ENCODE peak calls at places on chromosomes 11 and 22, in ten cellular contexts. One of them, this sample, is unnamed.

GRCh38 chr11:44538375-44539054 is 26.9 kb upstream of the CD82 start:
- DNase-seq in PC-3: peak; percentile 73
- DNase-seq in gastrocnemius medialis: peak; percentile 52
- DNase-seq in thoracic aorta: peak; percentile 22
- DNase-seq in CD4-positive, CD25-positive, alpha-beta regulatory T cell: peak; percentile 70
- DNase-seq in endodermal cell: peak; percentile 96
- DNase-seq in CD4-positive, alpha-beta memory T cell: peak; percentile 70
- DNase-seq in neuronal stem cell: peak; percentile 79
- DNase-seq in naive thymus-derived CD4-positive, alpha-beta T cell: peak; percentile 65
- DNase-seq in neural progenitor cell: peak; percentile 86
- DNase-seq in this sample: peak; percentile 68

GRCh38 chr11:93540337-93540736 is 2.9 kb downstream of the SMCO4 start:
- DNase-seq in neural progenitor cell: no peak
- DNase-seq in PC-3: no peak
- DNase-seq in thoracic aorta: no peak
- DNase-seq in naive thymus-derived CD4-positive, alpha-beta T cell: no peak
- DNase-seq in CD4-positive, alpha-beta memory T cell: no peak
- DNase-seq in CD4-positive, CD25-positive, alpha-beta regulatory T cell: no peak
- DNase-seq in gastrocnemius medialis: no peak
- DNase-seq in endodermal cell: no peak
- DNase-seq in neuronal stem cell: no peak
- DNase-seq in this sample: no peak

GRCh38 chr11:72191961-72192381 is at the start of gene FOLR1:
- DNase-seq in CD4-positive, alpha-beta memory T cell: no peak
- DNase-seq in neuronal stem cell: peak; percentile 14
- DNase-seq in CD4-positive, CD25-positive, alpha-beta regulatory T cell: no peak
- DNase-seq in PC-3: peak; percentile 44
- DNase-seq in neural progenitor cell: peak; percentile 56
- DNase-seq in naive thymus-derived CD4-positive, alpha-beta T cell: no peak
- DNase-seq in endodermal cell: peak; percentile 71
- DNase-seq in gastrocnemius medialis: no peak
- DNase-seq in thoracic aorta: no peak
- DNase-seq in this sample: no peak

GRCh38 chr11:113896156-113896879 is 8.3 kb upstream of the HTR3B start:
- DNase-seq in PC-3: peak; percentile 56
- DNase-seq in endodermal cell: peak; percentile 80
- DNase-seq in naive thymus-derived CD4-positive, alpha-beta T cell: peak; percentile 37
- DNase-seq in gastrocnemius medialis: no peak
- DNase-seq in neuronal stem cell: no peak
- DNase-seq in thoracic aorta: no peak
- DNase-seq in neural progenitor cell: peak; percentile 69
- DNase-seq in CD4-positive, alpha-beta memory T cell: peak; percentile 39
- DNase-seq in CD4-positive, CD25-positive, alpha-beta regulatory T cell: peak; percentile 45
- DNase-seq in this sample: no peak

GRCh38 chr11:78190374-78190773 is 1.7 kb downstream of the USP35 start:
- DNase-seq in gastrocnemius medialis: no peak
- DNase-seq in neural progenitor cell: no peak
- DNase-seq in neuronal stem cell: no peak
- DNase-seq in thoracic aorta: no peak
- DNase-seq in endodermal cell: no peak
- DNase-seq in CD4-positive, alpha-beta memory T cell: no peak
- DNase-seq in CD4-positive, CD25-positive, alpha-beta regulatory T cell: no peak
- DNase-seq in PC-3: no peak
- DNase-seq in naive thymus-derived CD4-positive, alpha-beta T cell: no peak
- DNase-seq in this sample: no peak

GRCh38 chr22:46393791-46394333 is 58.3 kb downstream of the TRMU start:
- DNase-seq in neural progenitor cell: no peak
- DNase-seq in thoracic aorta: no peak
- DNase-seq in endodermal cell: no peak
- DNase-seq in naive thymus-derived CD4-positive, alpha-beta T cell: no peak
- DNase-seq in gastrocnemius medialis: no peak
- DNase-seq in CD4-positive, CD25-positive, alpha-beta regulatory T cell: no peak
- DNase-seq in neuronal stem cell: no peak
- DNase-seq in PC-3: no peak
- DNase-seq in CD4-positive, alpha-beta memory T cell: no peak
- DNase-seq in this sample: no peak

GRCh38 chr11:11451501-11452005 is 98.5 kb upstream of the CSNK2A3 start:
- DNase-seq in thoracic aorta: no peak
- DNase-seq in naive thymus-derived CD4-positive, alpha-beta T cell: no peak
- DNase-seq in PC-3: peak; percentile 10
- DNase-seq in gastrocnemius medialis: no peak
- DNase-seq in neural progenitor cell: no peak
- DNase-seq in neuronal stem cell: no peak
- DNase-seq in CD4-positive, CD25-positive, alpha-beta regulatory T cell: no peak
- DNase-seq in endodermal cell: no peak
- DNase-seq in CD4-positive, alpha-beta memory T cell: no peak
- DNase-seq in this sample: no peak

GRCh38 chr11:130473056-130473794 is 24.8 kb downstream of the ADAMTS15 start:
- DNase-seq in PC-3: no peak
- DNase-seq in neural progenitor cell: no peak
- DNase-seq in endodermal cell: no peak
- DNase-seq in neuronal stem cell: no peak
- DNase-seq in CD4-positive, CD25-positive, alpha-beta regulatory T cell: no peak
- DNase-seq in CD4-positive, alpha-beta memory T cell: no peak
- DNase-seq in thoracic aorta: no peak
- DNase-seq in naive thymus-derived CD4-positive, alpha-beta T cell: no peak
- DNase-seq in gastrocnemius medialis: no peak
- DNase-seq in this sample: no peak

GRCh38 chr11:124759268-124760204 is 2.6 kb downstream of the ESAM start:
- DNase-seq in PC-3: no peak
- DNase-seq in thoracic aorta: no peak
- DNase-seq in endodermal cell: peak; percentile 70
- DNase-seq in CD4-positive, alpha-beta memory T cell: no peak
- DNase-seq in CD4-positive, CD25-positive, alpha-beta regulatory T cell: no peak
- DNase-seq in neuronal stem cell: no peak
- DNase-seq in neural progenitor cell: peak; percentile 62
- DNase-seq in naive thymus-derived CD4-positive, alpha-beta T cell: no peak
- DNase-seq in gastrocnemius medialis: no peak
- DNase-seq in this sample: no peak

GRCh38 chr11:22477312-22477711 is 139.1 kb downstream of the SLC17A6 start:
- DNase-seq in PC-3: no peak
- DNase-seq in gastrocnemius medialis: no peak
- DNase-seq in CD4-positive, alpha-beta memory T cell: no peak
- DNase-seq in naive thymus-derived CD4-positive, alpha-beta T cell: no peak
- DNase-seq in CD4-positive, CD25-positive, alpha-beta regulatory T cell: no peak
- DNase-seq in neural progenitor cell: no peak
- DNase-seq in thoracic aorta: no peak
- DNase-seq in neuronal stem cell: no peak
- DNase-seq in endodermal cell: no peak
- DNase-seq in this sample: no peak

GRCh38 chr11:130403301-130403804 is 25.1 kb downstream of the ADAMTS8 start:
- DNase-seq in naive thymus-derived CD4-positive, alpha-beta T cell: no peak
- DNase-seq in endodermal cell: peak; percentile 69
- DNase-seq in CD4-positive, alpha-beta memory T cell: no peak
- DNase-seq in neuronal stem cell: no peak
- DNase-seq in neural progenitor cell: no peak
- DNase-seq in gastrocnemius medialis: no peak
- DNase-seq in CD4-positive, CD25-positive, alpha-beta regulatory T cell: no peak
- DNase-seq in thoracic aorta: peak; percentile 63
- DNase-seq in PC-3: peak; percentile 87
- DNase-seq in this sample: no peak

GRCh38 chr11:93219440-93219839 is 21.6 kb upstream of the SLC36A4 start:
- DNase-seq in CD4-positive, CD25-positive, alpha-beta regulatory T cell: no peak
- DNase-seq in thoracic aorta: no peak
- DNase-seq in CD4-positive, alpha-beta memory T cell: no peak
- DNase-seq in neuronal stem cell: no peak
- DNase-seq in naive thymus-derived CD4-positive, alpha-beta T cell: no peak
- DNase-seq in endodermal cell: no peak
- DNase-seq in PC-3: no peak
- DNase-seq in neural progenitor cell: no peak
- DNase-seq in gastrocnemius medialis: no peak
- DNase-seq in this sample: no peak

GRCh38 chr11:127003260-127003981 is 2.9 kb upstream of the KIRREL3 start:
- DNase-seq in endodermal cell: peak; percentile 94
- DNase-seq in neural progenitor cell: peak; percentile 94
- DNase-seq in thoracic aorta: no peak
- DNase-seq in neuronal stem cell: peak; percentile 79
- DNase-seq in naive thymus-derived CD4-positive, alpha-beta T cell: no peak
- DNase-seq in CD4-positive, CD25-positive, alpha-beta regulatory T cell: no peak
- DNase-seq in CD4-positive, alpha-beta memory T cell: no peak
- DNase-seq in gastrocnemius medialis: no peak
- DNase-seq in PC-3: no peak
- DNase-seq in this sample: no peak

GRCh38 chr22:26927841-26928240 is 270.5 kb downstream of the MIAT start:
- DNase-seq in gastrocnemius medialis: no peak
- DNase-seq in neural progenitor cell: no peak
- DNase-seq in CD4-positive, alpha-beta memory T cell: no peak
- DNase-seq in naive thymus-derived CD4-positive, alpha-beta T cell: no peak
- DNase-seq in CD4-positive, CD25-positive, alpha-beta regulatory T cell: no peak
- DNase-seq in thoracic aorta: no peak
- DNase-seq in PC-3: no peak
- DNase-seq in neuronal stem cell: no peak
- DNase-seq in endodermal cell: no peak
- DNase-seq in this sample: no peak

GRCh38 chr11:9862981-9863380 is 199.1 kb downstream of the SWAP70 start:
- DNase-seq in neural progenitor cell: no peak
- DNase-seq in neuronal stem cell: no peak
- DNase-seq in PC-3: no peak
- DNase-seq in thoracic aorta: no peak
- DNase-seq in endodermal cell: peak; percentile 57
- DNase-seq in CD4-positive, alpha-beta memory T cell: no peak
- DNase-seq in gastrocnemius medialis: no peak
- DNase-seq in naive thymus-derived CD4-positive, alpha-beta T cell: no peak
- DNase-seq in CD4-positive, CD25-positive, alpha-beta regulatory T cell: no peak
- DNase-seq in this sample: no peak

DNA sequence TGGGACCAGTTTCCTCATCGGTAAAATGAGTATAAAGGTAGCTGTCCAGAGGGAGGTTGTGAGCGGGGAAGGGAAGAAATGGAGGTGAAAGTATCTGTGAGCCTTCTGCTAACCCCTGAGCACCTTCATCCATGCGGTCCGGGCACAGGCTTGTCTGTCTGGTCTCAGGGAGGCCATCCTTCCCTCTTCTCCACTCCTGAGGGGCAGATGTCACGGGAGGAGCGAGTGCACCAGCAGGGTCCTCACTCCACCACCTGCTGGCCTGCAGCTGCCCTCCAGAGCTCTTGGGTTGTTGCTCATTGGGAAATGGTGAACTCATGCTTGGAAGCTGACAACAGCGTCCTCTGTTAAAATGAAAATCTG is 33.8 kb upstream of the WNT11 start:
- DNase-seq in neuronal stem cell: no peak
- DNase-seq in thoracic aorta: no peak
- DNase-seq in naive thymus-derived CD4-positive, alpha-beta T cell: no peak
- DNase-seq in PC-3: no peak
- DNase-seq in neural progenitor cell: no peak
- DNase-seq in CD4-positive, alpha-beta memory T cell: no peak
- DNase-seq in CD4-positive, CD25-positive, alpha-beta regulatory T cell: no peak
- DNase-seq in gastrocnemius medialis: no peak
- DNase-seq in endodermal cell: no peak
- DNase-seq in this sample: no peak
- H3K9me3 ChIP-seq in neuronal stem cell: no peaks in the 10 kb centered on the region
- H3K9me3 ChIP-seq in thoracic aorta: no peaks in the 10 kb centered on the region
- H3K9me3 ChIP-seq in naive thymus-derived CD4-positive, alpha-beta T cell: no peaks in the 10 kb centered on the region
- H3K9me3 ChIP-seq in PC-3: no peaks in the 10 kb centered on the region
- H3K9me3 ChIP-seq in neural progenitor cell: no peaks in the 10 kb centered on the region
- H3K9me3 ChIP-seq in CD4-positive, alpha-beta memory T cell: no peaks in the 10 kb centered on the region
- H3K9me3 ChIP-seq in CD4-positive, CD25-positive, alpha-beta regulatory T cell: no peaks in the 10 kb centered on the region
- H3K9me3 ChIP-seq in gastrocnemius medialis: no peaks in the 10 kb centered on the region
- H3K9me3 ChIP-seq in endodermal cell: no peaks in the 10 kb centered on the region
- H3K9me3 ChIP-seq in this sample: no peaks in the 10 kb centered on the region

GRCh38 chr11:73493838-73494598 is 103.9 kb downstream of the FAM168A start:
- DNase-seq in endodermal cell: peak; percentile 88
- DNase-seq in neuronal stem cell: peak; percentile 39
- DNase-seq in CD4-positive, alpha-beta memory T cell: no peak
- DNase-seq in gastrocnemius medialis: peak; percentile 18
- DNase-seq in CD4-positive, CD25-positive, alpha-beta regulatory T cell: no peak
- DNase-seq in thoracic aorta: no peak
- DNase-seq in neural progenitor cell: peak; percentile 72
- DNase-seq in naive thymus-derived CD4-positive, alpha-beta T cell: no peak
- DNase-seq in PC-3: peak; percentile 94
- DNase-seq in this sample: no peak

GRCh38 chr11:73498343-73498742 is 99.6 kb downstream of the FAM168A start:
- DNase-seq in neuronal stem cell: no peak
- DNase-seq in CD4-positive, alpha-beta memory T cell: no peak
- DNase-seq in gastrocnemius medialis: no peak
- DNase-seq in thoracic aorta: no peak
- DNase-seq in PC-3: no peak
- DNase-seq in CD4-positive, CD25-positive, alpha-beta regulatory T cell: no peak
- DNase-seq in naive thymus-derived CD4-positive, alpha-beta T cell: no peak
- DNase-seq in neural progenitor cell: no peak
- DNase-seq in endodermal cell: peak; percentile 48
- DNase-seq in this sample: no peak

GRCh38 chr11:73496134-73496533 is 101.8 kb downstream of the FAM168A start:
- DNase-seq in gastrocnemius medialis: no peak
- DNase-seq in neuronal stem cell: no peak
- DNase-seq in neural progenitor cell: no peak
- DNase-seq in PC-3: no peak
- DNase-seq in CD4-positive, CD25-positive, alpha-beta regulatory T cell: no peak
- DNase-seq in naive thymus-derived CD4-positive, alpha-beta T cell: no peak
- DNase-seq in endodermal cell: no peak
- DNase-seq in CD4-positive, alpha-beta memory T cell: no peak
- DNase-seq in thoracic aorta: no peak
- DNase-seq in this sample: no peak
- H3K9me3 ChIP-seq in gastrocnemius medialis: no peaks in the 10 kb centered on the region
- H3K9me3 ChIP-seq in neuronal stem cell: no peaks in the 10 kb centered on the region
- H3K9me3 ChIP-seq in neural progenitor cell: no peaks in the 10 kb centered on the region
- H3K9me3 ChIP-seq in PC-3: no peaks in the 10 kb centered on the region
- H3K9me3 ChIP-seq in CD4-positive, CD25-positive, alpha-beta regulatory T cell: no peaks in the 10 kb centered on the region
- H3K9me3 ChIP-seq in naive thymus-derived CD4-positive, alpha-beta T cell: no peaks in the 10 kb centered on the region
- H3K9me3 ChIP-seq in endodermal cell: peaks cover 4% of the 10 kb centered on the region
- H3K9me3 ChIP-seq in CD4-positive, alpha-beta memory T cell: no peaks in the 10 kb centered on the region
- H3K9me3 ChIP-seq in thoracic aorta: no peaks in the 10 kb centered on the region
- H3K9me3 ChIP-seq in this sample: no peaks in the 10 kb centered on the region

DNA sequence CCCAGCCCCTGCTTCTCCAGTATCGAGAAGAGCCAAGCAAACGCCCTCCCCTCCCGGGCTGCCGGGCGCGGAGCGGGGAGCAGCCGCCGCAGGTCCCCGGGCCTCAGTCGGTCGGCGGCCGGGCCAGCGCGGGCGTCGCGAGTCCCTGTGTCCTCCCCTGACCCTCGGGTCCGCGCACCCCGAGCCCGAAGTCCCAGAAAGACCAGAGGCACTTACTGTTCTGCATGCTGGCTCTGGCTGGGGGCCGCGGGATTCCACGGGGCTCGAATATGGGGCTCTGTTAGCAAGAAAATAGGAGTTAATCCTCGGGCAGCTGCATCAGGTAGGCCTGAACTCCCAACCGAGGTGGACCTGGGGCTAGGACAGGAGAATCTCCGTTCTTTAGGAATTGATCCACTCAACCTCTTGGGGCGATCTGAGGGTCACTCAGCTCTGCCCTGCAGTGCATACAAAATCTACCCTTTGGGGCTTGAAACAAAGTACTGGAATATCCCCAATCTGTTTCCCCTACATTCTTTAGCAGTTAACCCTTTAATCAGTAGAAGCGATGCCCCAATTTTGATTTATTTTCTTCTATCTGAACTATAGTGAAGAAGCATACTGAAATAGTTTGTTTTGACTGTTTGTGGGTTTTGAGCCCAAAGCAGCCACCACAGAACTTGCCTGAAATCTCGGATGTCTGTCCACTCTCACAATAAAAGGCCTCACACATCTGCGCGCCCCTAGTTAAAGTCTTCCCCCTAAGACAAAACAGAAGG is 4.8 kb downstream of the PAX6 start:
- DNase-seq in CD4-positive, alpha-beta memory T cell: no peak
- DNase-seq in neuronal stem cell: no peak
- DNase-seq in neural progenitor cell: peak; percentile 45
- DNase-seq in endodermal cell: no peak
- DNase-seq in CD4-positive, CD25-positive, alpha-beta regulatory T cell: no peak
- DNase-seq in thoracic aorta: no peak
- DNase-seq in naive thymus-derived CD4-positive, alpha-beta T cell: no peak
- DNase-seq in PC-3: no peak
- DNase-seq in gastrocnemius medialis: no peak
- DNase-seq in this sample: no peak
- H3K9me3 ChIP-seq in CD4-positive, alpha-beta memory T cell: peaks cover 3% of the 10 kb centered on the region
- H3K9me3 ChIP-seq in neuronal stem cell: no peaks in the 10 kb centered on the region
- H3K9me3 ChIP-seq in neural progenitor cell: no peaks in the 10 kb centered on the region
- H3K9me3 ChIP-seq in endodermal cell: no peaks in the 10 kb centered on the region
- H3K9me3 ChIP-seq in CD4-positive, CD25-positive, alpha-beta regulatory T cell: peaks cover 3% of the 10 kb centered on the region
- H3K9me3 ChIP-seq in thoracic aorta: no peaks in the 10 kb centered on the region
- H3K9me3 ChIP-seq in naive thymus-derived CD4-positive, alpha-beta T cell: no peaks in the 10 kb centered on the region
- H3K9me3 ChIP-seq in PC-3: no peaks in the 10 kb centered on the region
- H3K9me3 ChIP-seq in gastrocnemius medialis: no peaks in the 10 kb centered on the region
- H3K9me3 ChIP-seq in this sample: peaks cover 3% of the 10 kb centered on the region

GRCh38 chr22:23401111-23401909 is 178.8 kb downstream of the IGLL1 start:
- DNase-seq in endodermal cell: no peak
- DNase-seq in naive thymus-derived CD4-positive, alpha-beta T cell: no peak
- DNase-seq in CD4-positive, CD25-positive, alpha-beta regulatory T cell: no peak
- DNase-seq in thoracic aorta: no peak
- DNase-seq in neuronal stem cell: no peak
- DNase-seq in gastrocnemius medialis: no peak
- DNase-seq in neural progenitor cell: no peak
- DNase-seq in CD4-positive, alpha-beta memory T cell: no peak
- DNase-seq in PC-3: no peak
- DNase-seq in this sample: no peak
- H3K9me3 ChIP-seq in endodermal cell: no peaks in the 10 kb centered on the region
- H3K9me3 ChIP-seq in naive thymus-derived CD4-positive, alpha-beta T cell: no peaks in the 10 kb centered on the region
- H3K9me3 ChIP-seq in CD4-positive, CD25-positive, alpha-beta regulatory T cell: no peaks in the 10 kb centered on the region
- H3K9me3 ChIP-seq in thoracic aorta: no peaks in the 10 kb centered on the region
- H3K9me3 ChIP-seq in neuronal stem cell: no peaks in the 10 kb centered on the region
- H3K9me3 ChIP-seq in gastrocnemius medialis: no peaks in the 10 kb centered on the region
- H3K9me3 ChIP-seq in neural progenitor cell: no peaks in the 10 kb centered on the region
- H3K9me3 ChIP-seq in CD4-positive, alpha-beta memory T cell: no peaks in the 10 kb centered on the region
- H3K9me3 ChIP-seq in PC-3: no peaks in the 10 kb centered on the region
- H3K9me3 ChIP-seq in this sample: no peaks in the 10 kb centered on the region